ENCODE peak calls at places on chromosomes 3 and 15, in five cellular contexts. One of them, this sample, is unnamed.

GRCh38 chr3:66385066-66385465 is 115.8 kb downstream of the LRIG1 start:
- DNase-seq in K562: no peak
- DNase-seq in A549: no peak
- DNase-seq in NB4: no peak
- DNase-seq in HepG2: no peak
- DNase-seq in this sample: no peak

GRCh38 chr3:136602818-136603217 is 149.4 kb downstream of the STAG1 start:
- DNase-seq in A549: no peak
- DNase-seq in NB4: no peak
- DNase-seq in HepG2: no peak
- DNase-seq in K562: no peak
- DNase-seq in this sample: no peak

GRCh38 chr3:191343115-191343514 is 12.8 kb upstream of the UTS2B start:
- DNase-seq in HepG2: no peak
- DNase-seq in K562: peak
- DNase-seq in NB4: no peak
- DNase-seq in A549: no peak
- DNase-seq in this sample: no peak

GRCh38 chr15:86830304-86830703 is 750.6 kb downstream of the AGBL1 start:
- DNase-seq in NB4: no peak
- DNase-seq in HepG2: no peak
- DNase-seq in K562: no peak
- DNase-seq in A549: no peak
- DNase-seq in this sample: no peak

GRCh38 chr3:188941103-188941502 is 230.7 kb upstream of the TPRG1 start:
- DNase-seq in A549: no peak
- DNase-seq in K562: no peak
- DNase-seq in HepG2: no peak
- DNase-seq in NB4: peak
- DNase-seq in this sample: no peak

GRCh38 chr15:24777307-24777706 is 101.7 kb downstream of the NPAP1 start:
- DNase-seq in HepG2: no peak
- DNase-seq in NB4: no peak
- DNase-seq in K562: no peak
- DNase-seq in A549: no peak
- DNase-seq in this sample: no peak

GRCh38 chr3:47427866-47428265 is 47.0 kb downstream of the PTPN23 start:
- DNase-seq in NB4: no peak
- DNase-seq in A549: no peak
- DNase-seq in K562: no peak
- DNase-seq in HepG2: no peak
- DNase-seq in this sample: no peak

GRCh38 chr3:124277516-124277890 is 285.6 kb upstream of the ROPN1 start:
- DNase-seq in NB4: no peak
- DNase-seq in HepG2: no peak
- DNase-seq in K562: no peak
- DNase-seq in A549: no peak
- DNase-seq in this sample: peak

GRCh38 chr15:77021088-77021481 is 26.2 kb downstream of the PSTPIP1 start:
- DNase-seq in K562: no peak
- DNase-seq in A549: no peak
- DNase-seq in NB4: no peak
- DNase-seq in HepG2: no peak
- DNase-seq in this sample: no peak

DNA sequence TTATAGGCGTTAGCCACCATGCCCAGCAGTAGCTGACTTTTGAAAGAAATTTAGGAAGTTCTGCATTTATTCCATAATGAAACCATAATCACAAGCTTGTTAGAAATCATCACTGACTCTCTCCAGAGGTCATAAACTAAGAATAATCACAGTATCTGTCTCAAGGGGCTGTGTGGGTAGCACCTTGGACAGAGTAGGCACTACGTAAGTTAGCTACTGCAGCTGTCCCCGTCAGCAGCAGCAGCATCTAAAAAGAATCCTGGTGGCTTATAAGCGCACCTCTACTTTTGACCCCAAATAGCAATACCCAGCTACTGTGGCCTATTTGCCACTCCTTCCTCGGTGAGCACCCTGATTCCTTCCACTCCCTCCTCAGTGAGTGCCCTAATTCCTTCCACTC is 57.8 kb upstream of the RPL35A start:
- DNase-seq in NB4: no peak
- DNase-seq in HepG2: no peak
- DNase-seq in K562: no peak
- DNase-seq in A549: no peak
- DNase-seq in this sample: no peak
- TF ChIP-seq CTCF in NB4: no peak
- TF ChIP-seq CTCF in HepG2: no peak
- TF ChIP-seq CTCF in K562: no peak
- TF ChIP-seq CTCF in A549: no peak
- TF ChIP-seq CTCF in this sample: no peak

GRCh38 chr3:156359337-156359736 is 195.6 kb downstream of the SSR3 start:
- DNase-seq in HepG2: no peak
- DNase-seq in NB4: no peak
- DNase-seq in A549: no peak
- DNase-seq in K562: no peak
- DNase-seq in this sample: peak

GRCh38 chr3:156353535-156353934 is 201.4 kb downstream of the SSR3 start:
- DNase-seq in K562: no peak
- DNase-seq in NB4: peak
- DNase-seq in A549: no peak
- DNase-seq in HepG2: no peak
- DNase-seq in this sample: no peak

GRCh38 chr3:156360116-156360515 is 194.8 kb downstream of the SSR3 start:
- DNase-seq in HepG2: no peak
- DNase-seq in A549: no peak
- DNase-seq in NB4: no peak
- DNase-seq in K562: no peak
- DNase-seq in this sample: no peak

GRCh38 chr3:156358232-156358631 is 196.7 kb downstream of the SSR3 start:
- DNase-seq in NB4: no peak
- DNase-seq in K562: no peak
- DNase-seq in A549: no peak
- DNase-seq in HepG2: no peak
- DNase-seq in this sample: no peak

GRCh38 chr3:156356537-156357363 is 198.2 kb downstream of the SSR3 start:
- DNase-seq in A549: no peak
- DNase-seq in K562: no peak
- DNase-seq in NB4: no peak
- DNase-seq in HepG2: no peak
- DNase-seq in this sample: no peak
- H3K4me3 ChIP-seq in A549: no peak
- H3K4me3 ChIP-seq in K562: no peak
- H3K4me3 ChIP-seq in NB4: no peak
- H3K4me3 ChIP-seq in HepG2: no peak
- H3K4me3 ChIP-seq in this sample: no peak

GRCh38 chr3:11523793-11524160 is 119.9 kb downstream of the VGLL4 start:
- DNase-seq in A549: no peak
- DNase-seq in NB4: no peak
- DNase-seq in HepG2: no peak
- DNase-seq in K562: no peak
- DNase-seq in this sample: no peak
- TF ChIP-seq MYC in A549: no peak
- TF ChIP-seq MYC in NB4: no peak
- TF ChIP-seq MYC in HepG2: no peak
- TF ChIP-seq MYC in K562: no peak
- TF ChIP-seq MYC in this sample: no peak

GRCh38 chr3:87164245-87164644 is 62.9 kb upstream of the CHMP2B start:
- DNase-seq in A549: no peak
- DNase-seq in NB4: no peak
- DNase-seq in K562: no peak
- DNase-seq in HepG2: no peak
- DNase-seq in this sample: no peak
- TF ChIP-seq CTCF in A549: no peak
- TF ChIP-seq CTCF in NB4: no peak
- TF ChIP-seq CTCF in K562: no peak
- TF ChIP-seq CTCF in HepG2: no peak
- TF ChIP-seq CTCF in this sample: no peak

GRCh38 chr3:8485141-8485840 is 16.3 kb upstream of the LMCD1 start:
- DNase-seq in HepG2: peak
- DNase-seq in NB4: no peak
- DNase-seq in K562: no peak
- DNase-seq in A549: no peak
- DNase-seq in this sample: no peak

GRCh38 chr3:8488436-8488835 is 13.2 kb upstream of the LMCD1 start:
- DNase-seq in K562: peak
- DNase-seq in NB4: no peak
- DNase-seq in A549: peak
- DNase-seq in HepG2: no peak
- DNase-seq in this sample: no peak

GRCh38 chr3:8485943-8486342 is 15.7 kb upstream of the LMCD1 start:
- DNase-seq in A549: no peak
- DNase-seq in HepG2: no peak
- DNase-seq in K562: no peak
- DNase-seq in NB4: no peak
- DNase-seq in this sample: no peak

GRCh38 chr3:8486434-8486833 is 15.2 kb upstream of the LMCD1 start:
- DNase-seq in HepG2: no peak
- DNase-seq in A549: no peak
- DNase-seq in K562: no peak
- DNase-seq in NB4: no peak
- DNase-seq in this sample: no peak

DNA sequence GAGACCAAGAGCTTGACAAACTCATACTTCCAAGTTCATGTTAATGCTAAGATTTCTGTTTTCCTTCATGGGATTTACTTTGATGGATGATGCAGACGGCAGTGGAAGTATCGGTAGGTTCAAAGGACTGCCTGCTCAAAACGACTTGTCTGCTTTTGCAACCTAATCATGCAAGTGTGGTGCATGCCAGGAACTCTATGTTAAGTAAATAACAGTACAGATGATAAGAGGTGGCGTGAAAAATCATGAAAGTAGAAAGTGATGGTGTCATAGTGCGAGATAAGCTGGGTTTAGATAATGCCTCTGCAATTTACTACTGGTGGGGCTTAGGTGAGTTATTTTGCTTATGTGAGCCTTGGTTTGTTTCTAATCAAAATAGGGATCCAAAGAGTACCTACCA is 14.7 kb upstream of the LMCD1 start:
- DNase-seq in HepG2: peak
- DNase-seq in NB4: no peak
- DNase-seq in K562: no peak
- DNase-seq in A549: no peak
- DNase-seq in this sample: no peak
- H3K4me3 ChIP-seq in HepG2: no peak
- H3K4me3 ChIP-seq in NB4: no peak
- H3K4me3 ChIP-seq in K562: no peak
- H3K4me3 ChIP-seq in A549: no peak
- H3K4me3 ChIP-seq in this sample: no peak

DNA sequence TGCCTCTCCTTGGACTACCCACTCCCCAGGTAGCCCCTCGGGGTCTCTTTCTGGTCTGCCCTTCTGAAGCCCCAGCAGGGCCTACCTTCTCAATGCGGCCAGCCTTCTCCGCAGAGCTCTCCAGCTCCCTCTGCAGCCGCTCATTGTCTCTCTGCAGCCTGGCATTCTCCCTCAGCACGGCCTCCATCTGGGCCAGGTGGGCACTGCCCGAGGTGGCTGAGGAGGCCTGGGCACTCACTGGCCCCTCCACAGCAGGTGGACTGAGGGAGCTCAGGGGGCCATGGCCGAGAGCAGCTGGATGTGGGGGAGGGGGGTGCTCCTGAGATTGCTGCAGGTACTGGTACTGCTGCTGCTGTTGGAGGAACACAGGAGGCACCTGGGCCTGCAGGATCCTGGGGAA is 6.8 kb downstream of the AMOTL2 start:
- DNase-seq in HepG2: no peak
- DNase-seq in K562: no peak
- DNase-seq in A549: no peak
- DNase-seq in NB4: no peak
- DNase-seq in this sample: no peak
- TF ChIP-seq MYC in HepG2: no peak
- TF ChIP-seq MYC in K562: no peak
- TF ChIP-seq MYC in A549: no peak
- TF ChIP-seq MYC in NB4: no peak
- TF ChIP-seq MYC in this sample: no peak

DNA sequence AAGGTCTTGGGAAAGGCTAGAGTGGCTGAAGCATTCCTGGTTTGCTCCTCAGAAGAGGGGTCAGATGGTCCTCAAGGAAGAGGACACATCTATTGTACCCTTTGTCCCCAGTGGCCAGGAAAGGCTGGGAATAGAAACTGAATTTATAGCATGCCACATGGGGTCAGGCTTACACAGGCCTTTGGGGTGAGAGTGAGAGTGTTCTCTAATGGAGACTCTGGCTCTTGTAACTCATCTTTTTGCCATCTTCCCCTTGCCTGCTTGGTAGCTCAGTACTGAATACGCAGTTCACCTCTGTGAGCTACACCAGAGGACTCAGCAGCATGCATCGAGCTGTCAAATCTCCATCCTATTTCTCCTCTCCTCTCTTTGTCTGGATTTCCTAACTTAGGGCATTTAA is 87.5 kb downstream of the ATP2B2 start:
- DNase-seq in NB4: peak
- DNase-seq in K562: peak
- DNase-seq in HepG2: peak
- DNase-seq in A549: peak
- DNase-seq in this sample: peak
- TF ChIP-seq CTCF in NB4: peak
- TF ChIP-seq CTCF in K562: peak
- TF ChIP-seq CTCF in HepG2: peak
- TF ChIP-seq CTCF in A549: peak
- TF ChIP-seq CTCF in this sample: no peak

This sample was measured in endothelial cell of umbilical vein.